ENCODE peak calls at places on chromosomes 11 and 22, in four cellular contexts. M is ovary, X is breast epithelium, S is tibial nerve. T is an unnamed sample.

GRCh38 chr11:119446434-119446833 is 23.5 kb upstream of the THY1 start:
- DNase-seq in X (no peak), M (no peak), S (no peak), T (no peak)

GRCh38 chr11:71062199-71062598 is 190.2 kb downstream of the SHANK2 start:
- DNase-seq in X (no peak), M (no peak), S (no peak), T (no peak)

GRCh38 chr11:36469063-36469462 is 41.0 kb downstream of the TRAF6 start:
- DNase-seq in X (no peak), M (no peak), S (no peak), T (no peak)

GRCh38 chr11:16484434-16484833 is 128.1 kb upstream of the SOX6 start:
- DNase-seq in X (no peak), M (no peak), S (no peak), T (no peak)

GRCh38 chr11:35177370-35177769 is 38.4 kb downstream of the CD44 start:
- DNase-seq in S (no peak), M (no peak), X (no peak), T (no peak)

GRCh38 chr22:35072939-35073338 is 7.0 kb downstream of the ISX start:
- DNase-seq in S (no peak), X (no peak), M (no peak), T (no peak)

GRCh38 chr22:49617264-49617663 is 210.4 kb downstream of the BRD1 start:
- DNase-seq in X (no peak), M (no peak), S (no peak), T (no peak)

GRCh38 chr22:25564320-25564978 is at the start of gene GRK3:
- DNase-seq in S (peak), X (peak), M (peak), T (peak)

GRCh38 chr22:50315289-50316113 is 8.1 kb upstream of the PLXNB2 start:
- DNase-seq in S (no peak), X (no peak), M (no peak), T (no peak)

GRCh38 chr11:117836077-117836960 is 11.8 kb upstream of the FXYD2 start:
- DNase-seq in S (no peak), X (no peak), M (peak), T (no peak)

GRCh38 chr11:64437426-64437825 is 78.5 kb downstream of the RPS6KA4 start:
- DNase-seq in M (no peak), X (no peak), S (no peak), T (no peak)

GRCh38 chr11:9187616-9188015 is 77.5 kb downstream of the DENND5A start:
- DNase-seq in S (no peak), M (no peak), X (no peak), T (no peak)

GRCh38 chr22:48492371-48493320 is 1335.0 kb downstream of the BRD1 start:
- DNase-seq in X (peak), S (peak), M (peak), T (no peak)

GRCh38 chr11:62508336-62509058 is 38.1 kb downstream of the AHNAK start:
- DNase-seq in M (peak), S (peak), X (peak), T (no peak)

GRCh38 chr11:1829039-1829820 is 5.6 kb upstream of the SYT8 start:
- DNase-seq in M (no peak), X (no peak), S (no peak), T (no peak)

GRCh38 chr11:6583584-6583983 is 19.8 kb downstream of the RRP8 start:
- DNase-seq in X (no peak), S (no peak), M (no peak), T (no peak)

GRCh38 chr11:103959279-103959930 is 77.0 kb upstream of the DDI1 start:
- DNase-seq in S (no peak), X (no peak), M (no peak), T (no peak)

GRCh38 chr11:95345651-95346050 is 114.6 kb upstream of the SESN3 start:
- DNase-seq in M (no peak), X (no peak), S (no peak), T (no peak)

GRCh38 chr11:106794058-106794457 is 224.2 kb downstream of the GUCY1A2 start:
- DNase-seq in X (no peak), M (no peak), S (no peak), T (no peak)

GRCh38 chr11:114179234-114179941 is 116.8 kb upstream of the NNMT start:
- DNase-seq in S (peak), M (peak), X (peak), T (no peak)
- H3K27ac ChIP-seq in S (peak), M (peak), X (peak), T (peak)

DNA sequence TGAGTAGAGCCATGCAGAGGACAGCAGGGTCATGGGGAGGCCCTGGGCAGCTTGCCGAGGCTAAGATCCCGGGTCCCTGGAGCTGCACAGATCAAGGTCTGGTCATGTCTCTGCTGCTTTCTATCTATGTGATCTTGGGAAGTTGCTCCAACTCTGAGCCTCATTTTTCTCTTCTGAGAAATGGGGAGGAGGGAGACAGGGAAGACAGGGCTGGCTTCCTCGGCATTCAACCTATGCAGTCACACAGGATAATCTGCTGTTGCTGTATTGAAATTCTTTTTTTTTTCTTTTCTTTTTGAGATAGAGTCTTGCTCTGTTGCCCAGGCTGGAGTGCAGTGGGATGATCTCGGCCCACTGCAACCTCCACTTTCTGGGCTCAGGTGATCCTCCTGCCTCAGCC is 45.1 kb downstream of the CD82 start:
- DNase-seq in S (no peak), X (no peak), M (no peak), T (no peak)
- H3K27ac ChIP-seq in S (no peak), X (no peak), M (no peak), T (peak)

GRCh38 chr11:57425565-57426438 is 1.1 kb downstream of the SLC43A3 start:
- DNase-seq in X (peak), M (peak), S (peak), T (no peak)

GRCh38 chr11:57426439-57426753 is 525 bp downstream of the SLC43A3 start:
- DNase-seq in X (no peak), S (no peak), M (no peak), T (no peak)

GRCh38 chr11:57424802-57425564 is 1.9 kb downstream of the SLC43A3 start:
- DNase-seq in M (peak), S (peak), X (no peak), T (peak)

GRCh38 chr11:57422669-57423068 is 4.3 kb downstream of the SLC43A3 start:
- DNase-seq in S (no peak), M (no peak), X (no peak), T (no peak)

DNA sequence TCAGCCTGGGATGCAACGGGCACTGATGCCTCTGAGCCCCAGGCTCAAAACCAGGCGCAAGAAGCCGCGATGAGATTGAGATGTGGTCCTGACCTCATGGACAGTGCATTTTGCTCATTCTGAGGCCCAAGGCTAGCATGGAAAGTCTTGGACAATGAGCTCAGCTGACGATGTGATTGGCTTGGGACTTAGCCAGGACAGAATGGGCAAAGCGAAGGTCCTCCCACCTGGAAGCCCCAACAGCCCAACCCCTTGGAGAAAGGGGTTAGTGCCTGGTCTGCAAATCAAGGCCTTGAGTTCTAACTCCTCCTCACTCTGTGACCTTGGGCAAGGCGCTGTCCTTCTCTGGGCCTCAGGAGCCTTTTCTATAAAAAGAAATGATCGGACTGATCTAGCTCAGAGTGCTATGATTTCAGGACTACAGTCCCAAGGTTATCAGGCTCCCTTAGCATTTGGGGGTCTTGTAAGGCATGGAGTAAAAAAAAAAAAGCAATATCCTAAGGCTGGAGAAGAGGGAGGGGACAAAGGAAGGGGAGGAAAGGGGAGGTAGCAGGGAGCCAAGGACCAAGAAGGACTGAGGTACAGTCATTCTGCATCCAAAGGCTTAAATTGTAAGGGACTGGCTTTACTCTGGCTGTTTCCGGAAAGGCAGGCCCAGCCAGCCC is 2.7 kb downstream of the SLC43A3 start:
- DNase-seq in S (no peak), M (no peak), X (no peak), T (no peak)
- H3K27ac ChIP-seq in S (peak), M (peak), X (peak), T (peak)

DNA sequence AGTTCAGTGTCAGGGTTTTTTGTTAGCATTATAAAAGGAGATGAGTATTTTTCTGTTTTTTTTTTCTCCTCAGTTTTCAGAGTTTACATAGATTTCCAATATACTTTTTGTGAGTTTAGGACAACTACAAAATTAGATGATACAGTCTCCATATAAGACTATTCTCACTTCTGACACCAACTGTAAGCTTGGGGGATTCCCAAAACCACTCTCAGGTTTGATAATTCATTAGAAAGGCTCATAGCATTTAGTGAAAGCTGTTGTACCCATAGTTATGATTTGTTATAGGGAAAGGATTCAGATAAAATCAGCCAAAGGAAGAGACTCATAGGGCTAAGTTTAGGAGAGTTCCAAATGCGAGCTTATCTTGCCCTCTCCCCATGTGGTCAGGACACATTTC is 24.1 kb downstream of the CUL5 start:
- DNase-seq in M (no peak), X (no peak), S (no peak), T (no peak)
- H3K27ac ChIP-seq in M (no peak), X (no peak), S (no peak), T (no peak)

GRCh38 chr11:10329356-10329755 is 24.5 kb downstream of the ADM start:
- DNase-seq in S (no peak), M (no peak), X (no peak), T (no peak)
- H3K27ac ChIP-seq in S (peak), M (no peak), X (no peak), T (no peak)

GRCh38 chr22:36360011-36360410 is 27.8 kb downstream of the MYH9 start:
- DNase-seq in X (no peak), M (no peak), S (no peak), T (no peak)

GRCh38 chr22:36362819-36363377 is 24.9 kb downstream of the MYH9 start:
- DNase-seq in S (no peak), M (no peak), X (no peak), T (no peak)

GRCh38 chr22:36362077-36362476 is 25.7 kb downstream of the MYH9 start:
- DNase-seq in X (no peak), S (no peak), M (no peak), T (no peak)

GRCh38 chr22:36359172-36359973 is 28.4 kb downstream of the MYH9 start:
- DNase-seq in S (no peak), X (no peak), M (no peak), T (no peak)

DNA sequence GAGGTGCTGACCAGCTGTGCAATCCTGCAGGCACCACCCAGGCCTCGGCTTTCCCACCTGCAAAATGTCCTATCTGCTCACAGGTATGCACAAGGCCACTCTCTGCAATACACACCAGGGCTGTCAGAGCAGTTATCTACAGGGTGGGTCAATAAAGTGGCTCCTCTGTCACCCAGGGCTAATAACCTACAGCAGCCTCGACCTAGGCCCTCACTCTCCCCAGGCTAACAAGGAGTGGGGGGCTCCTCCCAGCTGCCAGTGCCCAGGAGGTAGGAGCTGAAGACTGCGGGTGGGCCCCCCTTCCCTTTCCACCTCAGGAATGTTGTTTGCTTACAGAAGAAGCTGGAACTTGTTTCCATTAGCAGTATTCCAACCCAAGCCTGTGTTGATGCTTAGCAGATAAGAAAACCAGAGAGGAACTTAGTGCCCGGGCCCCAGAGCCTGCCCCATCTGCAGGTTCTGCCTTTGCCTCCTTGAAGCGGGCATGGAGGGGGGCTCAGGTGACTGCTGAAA is 26.8 kb downstream of the MYH9 start:
- DNase-seq in S (no peak), X (no peak), M (no peak), T (no peak)
- H3K27ac ChIP-seq in S (peak), X (peak), M (no peak), T (peak)

GRCh38 chr22:24105018-24105360 is 76.3 kb upstream of the SUSD2 start:
- DNase-seq in S (no peak), X (no peak), M (no peak), T (no peak)

GRCh38 chr22:24102366-24103200 is 78.7 kb upstream of the SUSD2 start:
- DNase-seq in S (no peak), M (no peak), X (peak), T (no peak)

GRCh38 chr22:24099661-24100060 is 81.6 kb upstream of the SUSD2 start:
- DNase-seq in S (no peak), M (no peak), X (peak), T (no peak)

GRCh38 chr22:24104307-24105017 is 76.8 kb upstream of the SUSD2 start:
- DNase-seq in M (no peak), X (no peak), S (no peak), T (no peak)

GRCh38 chr22:24101966-24102365 is 79.3 kb upstream of the SUSD2 start:
- DNase-seq in M (no peak), X (peak), S (no peak), T (no peak)
- H3K27ac ChIP-seq in M (no peak), X (peak), S (no peak), T (no peak)

GRCh38 chr11:44764583-44764982 is 37.8 kb downstream of the TSPAN18 start:
- DNase-seq in M (peak), S (no peak), X (no peak), T (no peak)
- H3K27ac ChIP-seq in M (no peak), S (no peak), X (no peak), T (no peak)

GRCh38 chr22:30027791-30028190 is 52.5 kb upstream of the HORMAD2 start:
- DNase-seq in X (no peak), S (no peak), M (no peak), T (no peak)
- H3K27ac ChIP-seq in X (peak), S (peak), M (no peak), T (no peak)

DNA sequence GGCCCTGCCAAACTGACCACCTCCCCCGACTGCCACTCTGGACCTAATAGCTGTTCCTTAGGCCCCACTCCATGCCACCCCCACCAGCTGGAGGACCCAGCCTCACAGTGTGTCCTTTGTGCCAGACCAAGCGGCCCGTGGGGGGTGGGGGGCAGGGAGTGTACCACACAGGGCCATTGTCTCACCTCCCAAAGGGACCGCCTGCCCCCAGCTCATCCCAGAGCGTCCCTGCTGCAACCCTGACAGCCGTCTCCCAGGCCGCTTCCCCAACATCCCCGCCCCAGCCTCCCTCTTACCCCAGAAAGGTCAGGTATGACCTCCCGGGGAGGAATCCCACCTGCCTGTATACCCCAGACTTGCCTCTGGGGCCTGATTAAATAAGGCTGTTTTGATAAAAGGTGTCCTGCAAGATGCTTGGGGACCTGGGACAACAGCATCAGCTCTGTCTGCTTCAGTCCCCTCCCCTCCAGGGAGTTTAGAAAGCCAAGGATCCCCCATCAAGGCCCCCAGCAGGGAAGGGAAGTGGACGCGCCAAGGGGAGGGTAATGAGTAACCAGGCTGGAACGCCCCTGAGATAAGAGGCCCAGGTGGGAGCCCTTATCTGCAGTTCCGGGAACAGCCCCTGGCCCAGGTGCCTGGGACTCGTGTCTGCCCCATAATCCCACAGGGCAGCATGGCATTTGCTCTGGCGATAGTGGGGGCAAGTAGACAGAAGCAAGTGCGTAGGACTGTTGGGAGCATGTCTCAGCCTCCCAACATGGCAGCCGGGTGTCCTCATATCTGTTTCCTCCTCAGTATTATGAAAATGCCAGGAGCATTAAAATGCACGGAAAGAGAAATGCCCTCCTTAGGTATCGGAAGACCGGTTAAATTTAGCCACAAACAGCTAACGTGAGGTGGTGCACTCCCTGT is 9.0 kb downstream of the CDC42EP1 start:
- DNase-seq in X (no peak), S (no peak), M (no peak), T (no peak)
- H3K27ac ChIP-seq in X (peak), S (peak), M (no peak), T (no peak)

T was measured in effector memory CD4-positive, alpha-beta T cell.